ENCODE peak calls at places on chromosomes 2 and 18, in seven cellular contexts. M is H1, V is HepG2, N is SK-N-SH, T is K562, D is GM12878, B is IMR-90. O is an unnamed sample.

GRCh38 chr2:133504566-133505505 is 63.4 kb downstream of the NCKAP5 start:
- DNase-seq in N (no peak), M (no peak), B (peak), D (no peak), T (no peak), V (no peak), O (no peak)

GRCh38 chr2:54503828-54504227 is 47.7 kb downstream of the SPTBN1 start:
- DNase-seq in N (no peak), B (no peak), M (no peak), V (no peak), T (no peak), D (no peak), O (no peak)

GRCh38 chr2:160651416-160652200 is 158.0 kb upstream of the RBMS1 start:
- DNase-seq in D (no peak), M (no peak), V (no peak), T (no peak), B (peak), N (no peak), O (no peak)

GRCh38 chr2:128396500-128396891 is 77.8 kb upstream of the HS6ST1 start:
- DNase-seq in V (no peak), M (peak), D (no peak), B (peak), N (peak), T (no peak), O (no peak)

GRCh38 chr2:233387225-233387624 is 32.9 kb downstream of the DGKD start:
- DNase-seq in T (no peak), B (no peak), M (no peak), V (no peak), N (no peak), D (no peak), O (no peak)

GRCh38 chr2:202306034-202306433 is 40.5 kb downstream of the NOP58 start:
- DNase-seq in D (no peak), T (no peak), M (no peak), V (no peak), B (no peak), N (no peak), O (no peak)

GRCh38 chr2:149019768-149020167 is 18.7 kb upstream of the LYPD6B start:
- DNase-seq in T (no peak), M (no peak), D (peak), V (no peak), B (no peak), N (no peak), O (no peak)

GRCh38 chr18:58579561-58580047 is 49.3 kb downstream of the ALPK2 start:
- DNase-seq in M (no peak), N (no peak), V (peak), D (no peak), T (no peak), B (peak), O (peak)

GRCh38 chr18:67574749-67575148 is 58.2 kb upstream of the DSEL start:
- DNase-seq in T (no peak), D (no peak), M (no peak), N (no peak), B (no peak), V (no peak), O (no peak)

GRCh38 chr2:33322099-33322498 is 154.3 kb upstream of the RASGRP3 start:
- DNase-seq in D (no peak), N (no peak), B (peak), M (no peak), T (no peak), V (no peak), O (no peak)

GRCh38 chr2:102392942-102393341 is 30.0 kb upstream of the IL18RAP start:
- DNase-seq in T (no peak), N (no peak), V (no peak), B (no peak), M (no peak), D (no peak), O (no peak)

GRCh38 chr2:60745761-60746160 is 10.3 kb upstream of the PAPOLG start:
- DNase-seq in D (no peak), V (no peak), N (no peak), T (no peak), M (no peak), B (no peak), O (no peak)

GRCh38 chr2:198314559-198315153 is 510.3 kb downstream of the PLCL1 start:
- DNase-seq in D (peak), B (peak), V (peak), T (no peak), M (no peak), N (no peak), O (no peak)

GRCh38 chr2:19914266-19914975 is 12.6 kb upstream of the TTC32 start:
- DNase-seq in V (no peak), N (no peak), B (no peak), T (no peak), D (no peak), M (no peak), O (no peak)

GRCh38 chr2:19916385-19916784 is 14.6 kb upstream of the TTC32 start:
- DNase-seq in T (no peak), D (no peak), N (no peak), B (no peak), M (no peak), V (no peak), O (no peak)

DNA sequence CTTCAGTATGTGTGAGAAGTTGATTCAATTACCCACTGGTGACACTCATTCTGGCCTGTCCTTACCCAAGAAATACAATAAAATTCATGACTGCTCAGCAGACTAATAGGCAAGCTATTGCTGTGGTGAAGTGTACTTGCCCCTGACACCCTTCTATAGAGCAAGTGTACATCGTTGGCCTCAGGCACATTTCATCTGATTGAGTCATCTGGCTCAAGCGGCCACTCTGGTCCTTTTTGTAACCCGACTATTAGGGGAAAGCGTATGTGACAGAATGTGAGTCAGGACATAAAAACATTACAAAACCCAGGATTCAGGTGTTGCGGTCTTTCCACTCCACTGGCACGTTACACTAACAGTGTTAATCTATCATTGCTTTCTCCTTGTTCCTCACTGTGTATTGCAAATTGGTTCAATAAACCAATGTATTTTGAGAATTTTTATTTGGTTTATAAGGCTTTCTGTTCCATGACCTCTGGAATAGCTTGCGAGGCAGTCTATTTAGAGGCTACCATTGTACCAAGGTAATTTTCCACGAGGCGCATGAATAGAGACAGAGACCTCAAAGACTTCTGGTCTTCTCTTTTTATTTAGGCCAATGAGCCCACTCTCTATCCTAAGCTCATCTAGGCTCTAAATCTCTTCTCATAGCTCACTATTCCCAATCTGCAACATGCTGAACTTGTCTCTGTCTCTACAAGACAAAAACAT is 10.2 kb upstream of the TTC32 start:
- DNase-seq in D (no peak), M (no peak), B (peak), T (no peak), V (no peak), N (no peak), O (peak)
- TF ChIP-seq RFX5 in D (no peak), M (no peak), B (no peak), T (no peak), V (no peak), N (no peak), O (no peak)

GRCh38 chr2:113276216-113276905 is 2.4 kb downstream of the PAX8 start:
- DNase-seq in N (no peak), B (no peak), T (no peak), D (no peak), M (no peak), V (no peak), O (no peak)
- TF ChIP-seq RFX5 in N (no peak), B (no peak), T (no peak), D (no peak), M (no peak), V (no peak), O (no peak)

DNA sequence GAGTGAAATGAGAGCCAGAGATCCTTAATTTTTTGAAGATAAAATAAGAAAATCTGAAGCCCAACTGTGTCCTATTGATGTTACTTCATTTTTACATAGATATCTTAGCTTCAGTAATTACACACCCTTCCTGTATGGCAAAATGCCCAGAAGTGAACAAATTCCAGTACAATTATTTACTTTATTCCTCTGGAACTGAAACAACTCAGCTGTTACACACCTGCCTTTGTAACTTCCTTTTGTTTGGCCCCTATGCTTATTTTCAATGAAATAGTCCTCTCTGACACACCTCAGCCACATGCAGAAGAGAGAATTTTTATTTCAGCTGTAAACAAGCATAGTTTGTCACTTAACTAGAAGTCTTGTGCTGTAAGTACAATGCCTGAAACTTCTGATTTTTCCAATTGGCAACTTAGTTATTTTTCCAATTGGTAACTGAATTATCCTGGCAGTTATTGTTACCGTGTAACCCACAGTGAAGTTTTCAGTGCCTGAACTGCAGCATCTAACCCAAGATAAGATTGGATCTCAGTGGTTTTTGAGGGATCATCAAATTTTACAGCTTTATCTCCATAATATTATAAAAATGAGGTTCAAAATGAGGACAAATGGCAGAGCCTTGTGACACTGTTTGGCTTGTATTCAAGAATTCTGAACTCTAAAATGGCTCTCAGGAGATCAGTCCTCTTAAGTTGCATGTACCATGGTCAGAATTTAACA is 82.6 kb downstream of the PKP4 start:
- DNase-seq in M (no peak), B (peak), V (peak), N (no peak), D (no peak), T (no peak), O (peak)
- TF ChIP-seq RFX5 in M (no peak), B (no peak), V (no peak), N (no peak), D (no peak), T (no peak), O (no peak)

GRCh38 chr2:15460112-15460620 is 101.0 kb downstream of the NBAS start:
- DNase-seq in B (no peak), T (no peak), N (no peak), V (no peak), M (no peak), D (no peak), O (no peak)
- TF ChIP-seq RFX5 in B (no peak), T (no peak), N (no peak), V (no peak), M (no peak), D (no peak), O (no peak)

GRCh38 chr2:44718431-44718830 is 223.1 kb upstream of the SIX3 start:
- DNase-seq in D (no peak), B (no peak), N (no peak), T (no peak), M (no peak), V (no peak), O (no peak)

GRCh38 chr2:44716131-44716530 is 225.4 kb upstream of the SIX3 start:
- DNase-seq in M (no peak), N (no peak), D (no peak), V (no peak), T (no peak), B (no peak), O (no peak)

GRCh38 chr2:44719564-44719963 is 221.9 kb upstream of the SIX3 start:
- DNase-seq in N (no peak), D (no peak), B (no peak), T (no peak), V (no peak), M (no peak), O (no peak)

GRCh38 chr2:44723921-44724320 is 217.6 kb upstream of the SIX3 start:
- DNase-seq in D (no peak), N (no peak), M (no peak), V (no peak), T (no peak), B (no peak), O (no peak)

GRCh38 chr2:44722002-44722625 is 219.4 kb upstream of the SIX3 start:
- DNase-seq in T (no peak), D (peak), N (no peak), B (no peak), M (no peak), V (no peak), O (no peak)
- TF ChIP-seq RFX5 in T (no peak), D (no peak), N (no peak), B (no peak), M (no peak), V (no peak), O (no peak)

DNA sequence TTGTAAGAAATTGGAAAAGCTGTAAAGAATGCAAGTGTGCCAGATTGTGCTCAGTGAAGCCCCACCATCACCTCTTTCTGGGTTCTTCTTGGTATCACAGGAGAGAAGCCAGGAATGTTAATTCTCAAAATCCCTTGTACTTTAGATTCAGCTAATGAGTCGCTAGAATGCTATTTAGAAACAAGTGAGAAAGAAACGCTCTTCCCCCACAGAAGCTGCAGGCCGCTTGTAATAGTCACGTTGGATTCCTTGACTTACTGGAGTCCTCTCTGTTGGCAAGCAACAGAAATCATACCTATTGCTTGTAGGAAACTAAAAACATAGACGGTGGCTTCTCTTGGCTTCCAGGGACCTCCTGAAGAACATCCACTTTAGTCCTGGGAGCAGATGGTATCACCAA is 375.6 kb upstream of the LRATD1 start:
- DNase-seq in N (no peak), M (no peak), V (no peak), B (no peak), D (no peak), T (no peak), O (no peak)
- TF ChIP-seq RFX5 in N (no peak), M (no peak), V (no peak), B (no peak), D (no peak), T (no peak), O (no peak)

GRCh38 chr2:119352357-119352756 is 14.3 kb downstream of the C2orf76 start:
- DNase-seq in N (no peak), V (no peak), D (peak), M (no peak), T (no peak), B (no peak), O (no peak)
- TF ChIP-seq RFX5 in N (no peak), V (no peak), D (no peak), M (no peak), T (no peak), B (no peak), O (no peak)

GRCh38 chr2:157967856-157968255 is 91.7 kb upstream of the ACVR1 start:
- DNase-seq in T (no peak), V (no peak), B (no peak), M (no peak), N (no peak), D (no peak), O (no peak)
- TF ChIP-seq RFX5 in T (no peak), V (no peak), B (no peak), M (no peak), N (no peak), D (no peak), O (no peak)

DNA sequence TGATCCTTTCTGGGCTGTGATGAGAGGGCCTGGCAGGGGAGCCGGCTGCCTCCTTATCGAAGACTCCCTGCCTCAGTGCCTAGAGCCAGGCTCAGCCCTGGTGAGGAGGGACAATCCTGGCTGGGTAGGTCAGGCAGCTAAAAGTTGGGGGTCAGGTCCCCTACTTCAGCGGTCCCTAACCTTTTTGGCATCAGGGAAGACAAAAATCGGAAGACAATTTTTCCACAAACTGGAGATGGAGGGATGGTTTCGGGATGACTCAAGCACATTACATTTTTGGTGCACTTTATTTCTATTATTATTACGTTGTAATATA is 53.1 kb downstream of the HS1BP3 start:
- DNase-seq in B (no peak), N (no peak), T (no peak), M (no peak), V (no peak), D (no peak), O (no peak)
- TF ChIP-seq RFX5 in B (no peak), N (no peak), T (no peak), M (no peak), V (no peak), D (no peak), O (no peak)